ENCODE peak calls at places on chromosomes 12 and 14, in ten cellular contexts. One of them, this sample, is unnamed.

GRCh38 chr12:63844391-63845341 is at the start of gene SRGAP1:
- DNase-seq in neuronal stem cell: peak
- DNase-seq in epithelial cell of prostate: no peak
- DNase-seq in NCI-H187: peak
- DNase-seq in sciatic nerve: peak
- DNase-seq in activated CD4-positive, alpha-beta T cell treated with anti-CD3 and anti-CD28 coated beads for 48 hours: no peak
- DNase-seq in nucleus accumbens: no peak
- DNase-seq in NCI-H1092 treated with DMSO at 0.1 percent for 48 hours: peak
- DNase-seq in lung microvascular endothelial cell: peak
- DNase-seq in H4: peak
- DNase-seq in this sample: peak

GRCh38 chr14:69694730-69695663 is 71.9 kb upstream of the SRSF5 start:
- DNase-seq in lung microvascular endothelial cell: peak
- DNase-seq in sciatic nerve: no peak
- DNase-seq in activated CD4-positive, alpha-beta T cell treated with anti-CD3 and anti-CD28 coated beads for 48 hours: no peak
- DNase-seq in nucleus accumbens: no peak
- DNase-seq in NCI-H1092 treated with DMSO at 0.1 percent for 48 hours: no peak
- DNase-seq in NCI-H187: no peak
- DNase-seq in H4: no peak
- DNase-seq in epithelial cell of prostate: no peak
- DNase-seq in neuronal stem cell: no peak
- DNase-seq in this sample: peak

GRCh38 chr12:92702754-92703679 is at the start of gene PLEKHG7:
- DNase-seq in activated CD4-positive, alpha-beta T cell treated with anti-CD3 and anti-CD28 coated beads for 48 hours: peak
- DNase-seq in NCI-H1092 treated with DMSO at 0.1 percent for 48 hours: no peak
- DNase-seq in neuronal stem cell: no peak
- DNase-seq in NCI-H187: no peak
- DNase-seq in H4: no peak
- DNase-seq in epithelial cell of prostate: peak
- DNase-seq in nucleus accumbens: no peak
- DNase-seq in lung microvascular endothelial cell: no peak
- DNase-seq in sciatic nerve: no peak
- DNase-seq in this sample: no peak

GRCh38 chr12:29113101-29113500 is 36.0 kb upstream of the FAR2 start:
- DNase-seq in neuronal stem cell: no peak
- DNase-seq in nucleus accumbens: no peak
- DNase-seq in NCI-H187: no peak
- DNase-seq in epithelial cell of prostate: peak
- DNase-seq in activated CD4-positive, alpha-beta T cell treated with anti-CD3 and anti-CD28 coated beads for 48 hours: no peak
- DNase-seq in NCI-H1092 treated with DMSO at 0.1 percent for 48 hours: no peak
- DNase-seq in sciatic nerve: no peak
- DNase-seq in lung microvascular endothelial cell: no peak
- DNase-seq in H4: no peak
- DNase-seq in this sample: no peak

GRCh38 chr14:104655128-104655848 is 34.1 kb upstream of the INF2 start:
- DNase-seq in nucleus accumbens: no peak
- DNase-seq in H4: no peak
- DNase-seq in NCI-H1092 treated with DMSO at 0.1 percent for 48 hours: no peak
- DNase-seq in neuronal stem cell: no peak
- DNase-seq in NCI-H187: no peak
- DNase-seq in epithelial cell of prostate: no peak
- DNase-seq in lung microvascular endothelial cell: no peak
- DNase-seq in activated CD4-positive, alpha-beta T cell treated with anti-CD3 and anti-CD28 coated beads for 48 hours: no peak
- DNase-seq in sciatic nerve: no peak
- DNase-seq in this sample: no peak

GRCh38 chr12:128298091-128298490 is 31.1 kb downstream of the TMEM132C start:
- DNase-seq in nucleus accumbens: no peak
- DNase-seq in lung microvascular endothelial cell: no peak
- DNase-seq in neuronal stem cell: peak
- DNase-seq in epithelial cell of prostate: no peak
- DNase-seq in activated CD4-positive, alpha-beta T cell treated with anti-CD3 and anti-CD28 coated beads for 48 hours: no peak
- DNase-seq in NCI-H1092 treated with DMSO at 0.1 percent for 48 hours: no peak
- DNase-seq in H4: no peak
- DNase-seq in sciatic nerve: no peak
- DNase-seq in NCI-H187: no peak
- DNase-seq in this sample: no peak

GRCh38 chr12:54439521-54440255 is 20.6 kb upstream of the ITGA5 start:
- DNase-seq in NCI-H187: no peak
- DNase-seq in activated CD4-positive, alpha-beta T cell treated with anti-CD3 and anti-CD28 coated beads for 48 hours: no peak
- DNase-seq in NCI-H1092 treated with DMSO at 0.1 percent for 48 hours: peak
- DNase-seq in H4: peak
- DNase-seq in sciatic nerve: no peak
- DNase-seq in nucleus accumbens: no peak
- DNase-seq in lung microvascular endothelial cell: peak
- DNase-seq in epithelial cell of prostate: no peak
- DNase-seq in neuronal stem cell: no peak
- DNase-seq in this sample: peak

GRCh38 chr12:24711056-24711455 is 237.8 kb downstream of the BCAT1 start:
- DNase-seq in H4: no peak
- DNase-seq in sciatic nerve: no peak
- DNase-seq in lung microvascular endothelial cell: no peak
- DNase-seq in NCI-H187: no peak
- DNase-seq in activated CD4-positive, alpha-beta T cell treated with anti-CD3 and anti-CD28 coated beads for 48 hours: no peak
- DNase-seq in NCI-H1092 treated with DMSO at 0.1 percent for 48 hours: no peak
- DNase-seq in nucleus accumbens: no peak
- DNase-seq in epithelial cell of prostate: no peak
- DNase-seq in neuronal stem cell: no peak
- DNase-seq in this sample: no peak

GRCh38 chr12:25436206-25436912 is 116.7 kb downstream of the LMNTD1 start:
- DNase-seq in epithelial cell of prostate: no peak
- DNase-seq in activated CD4-positive, alpha-beta T cell treated with anti-CD3 and anti-CD28 coated beads for 48 hours: peak
- DNase-seq in nucleus accumbens: no peak
- DNase-seq in neuronal stem cell: peak
- DNase-seq in lung microvascular endothelial cell: peak
- DNase-seq in sciatic nerve: no peak
- DNase-seq in NCI-H1092 treated with DMSO at 0.1 percent for 48 hours: peak
- DNase-seq in NCI-H187: no peak
- DNase-seq in H4: peak
- DNase-seq in this sample: peak

GRCh38 chr14:99562848-99563748 is 40.9 kb downstream of the CCDC85C start:
- DNase-seq in H4: peak
- DNase-seq in lung microvascular endothelial cell: peak
- DNase-seq in sciatic nerve: peak
- DNase-seq in nucleus accumbens: peak
- DNase-seq in activated CD4-positive, alpha-beta T cell treated with anti-CD3 and anti-CD28 coated beads for 48 hours: no peak
- DNase-seq in epithelial cell of prostate: no peak
- DNase-seq in NCI-H1092 treated with DMSO at 0.1 percent for 48 hours: peak
- DNase-seq in neuronal stem cell: peak
- DNase-seq in NCI-H187: no peak
- DNase-seq in this sample: peak

GRCh38 chr12:53287741-53288216 is 7.6 kb upstream of the PFDN5 start:
- DNase-seq in H4: peak
- DNase-seq in epithelial cell of prostate: no peak
- DNase-seq in nucleus accumbens: peak
- DNase-seq in lung microvascular endothelial cell: peak
- DNase-seq in sciatic nerve: peak
- DNase-seq in NCI-H187: no peak
- DNase-seq in neuronal stem cell: peak
- DNase-seq in activated CD4-positive, alpha-beta T cell treated with anti-CD3 and anti-CD28 coated beads for 48 hours: peak
- DNase-seq in NCI-H1092 treated with DMSO at 0.1 percent for 48 hours: peak
- DNase-seq in this sample: no peak

GRCh38 chr12:50690923-50691322 is 73.0 kb upstream of the ATF1 start:
- DNase-seq in H4: no peak
- DNase-seq in NCI-H187: no peak
- DNase-seq in epithelial cell of prostate: no peak
- DNase-seq in NCI-H1092 treated with DMSO at 0.1 percent for 48 hours: no peak
- DNase-seq in activated CD4-positive, alpha-beta T cell treated with anti-CD3 and anti-CD28 coated beads for 48 hours: no peak
- DNase-seq in neuronal stem cell: no peak
- DNase-seq in nucleus accumbens: peak
- DNase-seq in lung microvascular endothelial cell: no peak
- DNase-seq in sciatic nerve: peak
- DNase-seq in this sample: no peak

GRCh38 chr12:64181504-64182291 is 40.4 kb downstream of the KICS2 start:
- DNase-seq in nucleus accumbens: peak
- DNase-seq in NCI-H1092 treated with DMSO at 0.1 percent for 48 hours: peak
- DNase-seq in activated CD4-positive, alpha-beta T cell treated with anti-CD3 and anti-CD28 coated beads for 48 hours: peak
- DNase-seq in H4: peak
- DNase-seq in sciatic nerve: no peak
- DNase-seq in neuronal stem cell: peak
- DNase-seq in epithelial cell of prostate: peak
- DNase-seq in lung microvascular endothelial cell: peak
- DNase-seq in NCI-H187: peak
- DNase-seq in this sample: peak

GRCh38 chr12:2319747-2320146 is 267.0 kb downstream of the CACNA1C start:
- DNase-seq in neuronal stem cell: no peak
- DNase-seq in H4: no peak
- DNase-seq in sciatic nerve: no peak
- DNase-seq in nucleus accumbens: no peak
- DNase-seq in lung microvascular endothelial cell: no peak
- DNase-seq in activated CD4-positive, alpha-beta T cell treated with anti-CD3 and anti-CD28 coated beads for 48 hours: no peak
- DNase-seq in NCI-H1092 treated with DMSO at 0.1 percent for 48 hours: no peak
- DNase-seq in NCI-H187: no peak
- DNase-seq in epithelial cell of prostate: no peak
- DNase-seq in this sample: no peak

GRCh38 chr14:105532735-105533141 is 6.4 kb downstream of the TMEM121 start:
- DNase-seq in sciatic nerve: no peak
- DNase-seq in H4: no peak
- DNase-seq in epithelial cell of prostate: no peak
- DNase-seq in lung microvascular endothelial cell: no peak
- DNase-seq in activated CD4-positive, alpha-beta T cell treated with anti-CD3 and anti-CD28 coated beads for 48 hours: no peak
- DNase-seq in neuronal stem cell: no peak
- DNase-seq in NCI-H1092 treated with DMSO at 0.1 percent for 48 hours: no peak
- DNase-seq in NCI-H187: no peak
- DNase-seq in nucleus accumbens: no peak
- DNase-seq in this sample: no peak

GRCh38 chr12:23949212-23950010 is at the start of gene SOX5:
- DNase-seq in activated CD4-positive, alpha-beta T cell treated with anti-CD3 and anti-CD28 coated beads for 48 hours: no peak
- DNase-seq in nucleus accumbens: no peak
- DNase-seq in lung microvascular endothelial cell: no peak
- DNase-seq in NCI-H187: peak
- DNase-seq in H4: peak
- DNase-seq in epithelial cell of prostate: no peak
- DNase-seq in NCI-H1092 treated with DMSO at 0.1 percent for 48 hours: peak
- DNase-seq in neuronal stem cell: peak
- DNase-seq in sciatic nerve: peak
- DNase-seq in this sample: peak

GRCh38 chr12:67263416-67263960 is 5.7 kb upstream of the CAND1 start:
- DNase-seq in H4: no peak
- DNase-seq in nucleus accumbens: no peak
- DNase-seq in sciatic nerve: no peak
- DNase-seq in neuronal stem cell: no peak
- DNase-seq in NCI-H1092 treated with DMSO at 0.1 percent for 48 hours: no peak
- DNase-seq in NCI-H187: no peak
- DNase-seq in lung microvascular endothelial cell: no peak
- DNase-seq in activated CD4-positive, alpha-beta T cell treated with anti-CD3 and anti-CD28 coated beads for 48 hours: no peak
- DNase-seq in epithelial cell of prostate: no peak
- DNase-seq in this sample: no peak

GRCh38 chr14:65290830-65291229 is 121.7 kb upstream of the FUT8 start:
- DNase-seq in H4: peak
- DNase-seq in epithelial cell of prostate: peak
- DNase-seq in activated CD4-positive, alpha-beta T cell treated with anti-CD3 and anti-CD28 coated beads for 48 hours: peak
- DNase-seq in neuronal stem cell: no peak
- DNase-seq in NCI-H187: no peak
- DNase-seq in sciatic nerve: no peak
- DNase-seq in lung microvascular endothelial cell: peak
- DNase-seq in NCI-H1092 treated with DMSO at 0.1 percent for 48 hours: no peak
- DNase-seq in nucleus accumbens: no peak
- DNase-seq in this sample: no peak

GRCh38 chr14:71242237-71242748 is 335.0 kb downstream of the PCNX1 start:
- DNase-seq in NCI-H187: no peak
- DNase-seq in sciatic nerve: no peak
- DNase-seq in NCI-H1092 treated with DMSO at 0.1 percent for 48 hours: no peak
- DNase-seq in lung microvascular endothelial cell: peak
- DNase-seq in H4: no peak
- DNase-seq in nucleus accumbens: no peak
- DNase-seq in neuronal stem cell: no peak
- DNase-seq in epithelial cell of prostate: no peak
- DNase-seq in activated CD4-positive, alpha-beta T cell treated with anti-CD3 and anti-CD28 coated beads for 48 hours: no peak
- DNase-seq in this sample: no peak

GRCh38 chr12:88153959-88154358 is 11.9 kb downstream of the TMTC3 start:
- DNase-seq in NCI-H187: no peak
- DNase-seq in neuronal stem cell: no peak
- DNase-seq in sciatic nerve: no peak
- DNase-seq in activated CD4-positive, alpha-beta T cell treated with anti-CD3 and anti-CD28 coated beads for 48 hours: no peak
- DNase-seq in H4: peak
- DNase-seq in nucleus accumbens: no peak
- DNase-seq in epithelial cell of prostate: no peak
- DNase-seq in NCI-H1092 treated with DMSO at 0.1 percent for 48 hours: no peak
- DNase-seq in lung microvascular endothelial cell: peak
- DNase-seq in this sample: peak

GRCh38 chr12:623172-623864 is 39.9 kb downstream of the NINJ2 start:
- DNase-seq in sciatic nerve: no peak
- DNase-seq in NCI-H1092 treated with DMSO at 0.1 percent for 48 hours: no peak
- DNase-seq in H4: no peak
- DNase-seq in epithelial cell of prostate: no peak
- DNase-seq in neuronal stem cell: no peak
- DNase-seq in lung microvascular endothelial cell: no peak
- DNase-seq in activated CD4-positive, alpha-beta T cell treated with anti-CD3 and anti-CD28 coated beads for 48 hours: no peak
- DNase-seq in NCI-H187: no peak
- DNase-seq in nucleus accumbens: no peak
- DNase-seq in this sample: no peak

GRCh38 chr14:90087433-90087832 is 25.6 kb downstream of the KCNK13 start:
- DNase-seq in nucleus accumbens: no peak
- DNase-seq in neuronal stem cell: no peak
- DNase-seq in sciatic nerve: no peak
- DNase-seq in activated CD4-positive, alpha-beta T cell treated with anti-CD3 and anti-CD28 coated beads for 48 hours: no peak
- DNase-seq in H4: peak
- DNase-seq in NCI-H1092 treated with DMSO at 0.1 percent for 48 hours: no peak
- DNase-seq in lung microvascular endothelial cell: no peak
- DNase-seq in epithelial cell of prostate: no peak
- DNase-seq in NCI-H187: no peak
- DNase-seq in this sample: no peak

GRCh38 chr12:93089805-93090569 is 160.9 kb upstream of the EEA1 start:
- DNase-seq in neuronal stem cell: no peak
- DNase-seq in NCI-H1092 treated with DMSO at 0.1 percent for 48 hours: no peak
- DNase-seq in NCI-H187: no peak
- DNase-seq in sciatic nerve: no peak
- DNase-seq in activated CD4-positive, alpha-beta T cell treated with anti-CD3 and anti-CD28 coated beads for 48 hours: peak
- DNase-seq in H4: peak
- DNase-seq in nucleus accumbens: no peak
- DNase-seq in epithelial cell of prostate: peak
- DNase-seq in lung microvascular endothelial cell: peak
- DNase-seq in this sample: peak

GRCh38 chr14:55814873-55815272 is 234.9 kb downstream of the KTN1 start:
- DNase-seq in nucleus accumbens: no peak
- DNase-seq in NCI-H187: no peak
- DNase-seq in NCI-H1092 treated with DMSO at 0.1 percent for 48 hours: no peak
- DNase-seq in sciatic nerve: no peak
- DNase-seq in neuronal stem cell: no peak
- DNase-seq in activated CD4-positive, alpha-beta T cell treated with anti-CD3 and anti-CD28 coated beads for 48 hours: no peak
- DNase-seq in lung microvascular endothelial cell: peak
- DNase-seq in H4: no peak
- DNase-seq in epithelial cell of prostate: no peak
- DNase-seq in this sample: no peak

GRCh38 chr14:35444104-35444503 is 39.6 kb upstream of the NFKBIA start:
- DNase-seq in nucleus accumbens: no peak
- DNase-seq in H4: no peak
- DNase-seq in sciatic nerve: no peak
- DNase-seq in NCI-H187: no peak
- DNase-seq in epithelial cell of prostate: no peak
- DNase-seq in NCI-H1092 treated with DMSO at 0.1 percent for 48 hours: no peak
- DNase-seq in lung microvascular endothelial cell: no peak
- DNase-seq in neuronal stem cell: no peak
- DNase-seq in activated CD4-positive, alpha-beta T cell treated with anti-CD3 and anti-CD28 coated beads for 48 hours: no peak
- DNase-seq in this sample: no peak

GRCh38 chr12:50637870-50638481 is 125.9 kb upstream of the ATF1 start:
- DNase-seq in activated CD4-positive, alpha-beta T cell treated with anti-CD3 and anti-CD28 coated beads for 48 hours: no peak
- DNase-seq in NCI-H187: no peak
- DNase-seq in epithelial cell of prostate: no peak
- DNase-seq in nucleus accumbens: no peak
- DNase-seq in lung microvascular endothelial cell: peak
- DNase-seq in neuronal stem cell: no peak
- DNase-seq in H4: peak
- DNase-seq in NCI-H1092 treated with DMSO at 0.1 percent for 48 hours: peak
- DNase-seq in sciatic nerve: no peak
- DNase-seq in this sample: no peak

GRCh38 chr12:5017638-5018348 is 25.9 kb upstream of the KCNA5 start:
- DNase-seq in nucleus accumbens: no peak
- DNase-seq in NCI-H187: no peak
- DNase-seq in neuronal stem cell: no peak
- DNase-seq in epithelial cell of prostate: no peak
- DNase-seq in sciatic nerve: no peak
- DNase-seq in H4: no peak
- DNase-seq in activated CD4-positive, alpha-beta T cell treated with anti-CD3 and anti-CD28 coated beads for 48 hours: no peak
- DNase-seq in lung microvascular endothelial cell: no peak
- DNase-seq in NCI-H1092 treated with DMSO at 0.1 percent for 48 hours: no peak
- DNase-seq in this sample: no peak

GRCh38 chr14:79557309-79557708 is 654.0 kb downstream of the DIO2 start:
- DNase-seq in activated CD4-positive, alpha-beta T cell treated with anti-CD3 and anti-CD28 coated beads for 48 hours: no peak
- DNase-seq in sciatic nerve: no peak
- DNase-seq in NCI-H187: no peak
- DNase-seq in nucleus accumbens: no peak
- DNase-seq in NCI-H1092 treated with DMSO at 0.1 percent for 48 hours: no peak
- DNase-seq in lung microvascular endothelial cell: no peak
- DNase-seq in epithelial cell of prostate: no peak
- DNase-seq in neuronal stem cell: no peak
- DNase-seq in H4: no peak
- DNase-seq in this sample: no peak